ENCODE peak calls at places on chromosomes 1 and 21, in six cellular contexts. D is mucosa of gallbladder; S is IMR-90; B is AG08395; F is chondrocyte; Q is stimulated activated naive CD4-positive, alpha-beta T cell treated with Interleukin-2 at 50 U/mL for 16 hours. N is an unnamed sample.

GRCh38 chr1:166822385-166822784 is 16.9 kb upstream of the POGK start:
- DNase-seq in F (no peak), B (no peak), Q (no peak), S (no peak), D (no peak), N (no peak)

GRCh38 chr1:61412601-61413000 is 312.3 kb downstream of the TM2D1 start:
- DNase-seq in B (no peak), F (no peak), Q (no peak), S (no peak), D (no peak), N (no peak)

GRCh38 chr1:200880212-200880611 is 7.4 kb downstream of the GPR25 start:
- DNase-seq in S (no peak), B (no peak), D (no peak), Q (no peak), F (no peak), N (peak)

GRCh38 chr1:40861227-40862003 is 748 bp downstream of the CITED4 start:
- DNase-seq in D (peak), S (peak), B (peak), Q (peak), F (no peak), N (no peak)

GRCh38 chr1:5753431-5754078 is 238.7 kb downstream of the NPHP4 start:
- DNase-seq in Q (no peak), B (no peak), D (no peak), S (no peak), F (peak), N (no peak)

GRCh38 chr1:90475623-90476022 is 241.5 kb downstream of the BARHL2 start:
- DNase-seq in D (no peak), F (no peak), S (peak), Q (no peak), B (no peak), N (peak)

GRCh38 chr21:41879190-41879998 is at the start of gene PRDM15:
- DNase-seq in Q (peak), B (peak), S (peak), D (peak), F (no peak), N (peak)

GRCh38 chr1:19436716-19437476 is 48.4 kb downstream of the CAPZB start:
- DNase-seq in B (no peak), Q (no peak), F (no peak), S (no peak), D (peak), N (peak)

GRCh38 chr1:96472471-96472870 is 249.1 kb upstream of the PTBP2 start:
- DNase-seq in S (peak), F (no peak), Q (no peak), B (peak), D (no peak), N (peak)